ENCODE peak calls at places on chromosomes 16 and 17, in six cellular contexts. G, M, S, X, T and B are unnamed samples.

GRCh38 chr17:530851-531250 is 178.2 kb upstream of the RPH3AL start:
- DNase-seq in G (no peak), M (no peak), S (no peak), X (no peak), T (no peak), B (no peak)

GRCh38 chr17:16515933-16516332 is 23.9 kb upstream of the LRRC75A start:
- DNase-seq in G (peak; percentile 34), M (no peak), S (no peak), X (no peak), T (no peak), B (no peak)

GRCh38 chr17:8192070-8192815 is 2.3 kb upstream of the BORCS6 start:
- DNase-seq in G (peak; percentile 86), M (peak; percentile 92), S (peak; percentile 86), X (peak; percentile 70), T (peak; percentile 85), B (no peak)

GRCh38 chr16:28923652-28924398 is 1.2 kb downstream of the RABEP2 start:
- DNase-seq in G (peak; percentile 79), M (no peak), S (no peak), X (no peak), T (no peak), B (no peak)

GRCh38 chr16:12067714-12068401 is 91.3 kb downstream of the SNX29 start:
- DNase-seq in G (peak; percentile 63), M (peak; percentile 82), S (peak; percentile 65), X (no peak), T (peak; percentile 39), B (no peak)

GRCh38 chr17:61397086-61397842 is 2.4 kb upstream of the TBX2 start:
- DNase-seq in G (no peak), M (no peak), S (no peak), X (no peak), T (no peak), B (no peak)

GRCh38 chr17:7046127-7046724 is 2.3 kb upstream of the SLC16A11 start:
- DNase-seq in G (no peak), M (peak; percentile 61), S (peak; percentile 91), X (peak; percentile 88), T (peak; percentile 92), B (no peak)

GRCh38 chr17:81877569-81877968 is 6.4 kb upstream of the ARHGDIA start:
- DNase-seq in G (no peak), M (no peak), S (no peak), X (no peak), T (no peak), B (no peak)

GRCh38 chr16:79071424-79071823 is 529.1 kb downstream of the MAF start:
- DNase-seq in G (no peak), M (no peak), S (no peak), X (no peak), T (peak; percentile 76), B (no peak)

GRCh38 chr16:81647527-81647926 is 131.6 kb upstream of the PLCG2 start:
- DNase-seq in G (no peak), M (peak; percentile 52), S (no peak), X (no peak), T (no peak), B (no peak)

GRCh38 chr17:79019631-79020584 is 4.1 kb upstream of the C1QTNF1 start:
- DNase-seq in G (peak; percentile 67), M (peak; percentile 82), S (no peak), X (no peak), T (no peak), B (no peak)

GRCh38 chr16:53465606-53466290 is 31.5 kb downstream of the RBL2 start:
- DNase-seq in G (peak; percentile 10), M (peak; percentile 37), S (no peak), X (peak; percentile 42), T (no peak), B (no peak)

GRCh38 chr16:35452471-35452870 is 1993.1 kb downstream of the TP53TG3F start:
- DNase-seq in G (no peak), M (no peak), S (no peak), X (no peak), T (no peak), B (no peak)
- H3K9me3 ChIP-seq in G (no peaks in the 10 kb centered on the region), M (no peaks in the 10 kb centered on the region), S (peaks cover 34% of the 10 kb centered on the region), X (no peaks in the 10 kb centered on the region), T (peaks cover 3% of the 10 kb centered on the region), B (peaks cover under 1% of the 10 kb centered on the region)

GRCh38 chr16:524274-525011 is 3.1 kb upstream of the CAPN15 start:
- DNase-seq in G (no peak), M (no peak), S (no peak), X (peak; percentile 53), T (no peak), B (no peak)

GRCh38 chr16:527015-527903 is at the start of gene CAPN15:
- DNase-seq in G (peak; percentile 88), M (peak; percentile 90), S (peak; percentile 87), X (peak; percentile 95), T (peak; percentile 82), B (no peak)

GRCh38 chr16:525123-525519 is 2.4 kb upstream of the CAPN15 start:
- DNase-seq in G (no peak), M (no peak), S (no peak), X (peak; percentile 27), T (no peak), B (no peak)

GRCh38 chr16:525520-526180 is 1.9 kb upstream of the CAPN15 start:
- DNase-seq in G (no peak), M (no peak), S (no peak), X (peak; percentile 77), T (peak; percentile 35), B (no peak)

GRCh38 chr16:526181-527014 is 1.1 kb upstream of the CAPN15 start:
- DNase-seq in G (no peak), M (peak; percentile 73), S (peak; percentile 53), X (peak; percentile 77), T (peak; percentile 40), B (no peak)
- H3K4me1 ChIP-seq in G (peaks cover 5% of the 10 kb centered on the region), M (peaks cover 43% of the 10 kb centered on the region), S (peaks cover 30% of the 10 kb centered on the region), X (peaks cover 12% of the 10 kb centered on the region), T (no peaks in the 10 kb centered on the region), B (peaks cover 63% of the 10 kb centered on the region)

GRCh38 chr16:1944612-1945199 is 1.7 kb upstream of the MSRB1 start:
- DNase-seq in G (no peak), M (no peak), S (no peak), X (no peak), T (no peak), B (no peak)

GRCh38 chr16:1940273-1941161 is 2.5 kb downstream of the MSRB1 start:
- DNase-seq in G (no peak), M (no peak), S (no peak), X (peak; percentile 90), T (no peak), B (no peak)

GRCh38 chr16:1942810-1943726 is at the start of gene MSRB1:
- DNase-seq in G (peak; percentile 99), M (peak; percentile 100), S (peak; percentile 100), X (peak; percentile 100), T (peak; percentile 99), B (no peak)

GRCh38 chr16:1941162-1941923 is 1.7 kb downstream of the MSRB1 start:
- DNase-seq in G (no peak), M (no peak), S (no peak), X (peak; percentile 81), T (no peak), B (no peak)

DNA sequence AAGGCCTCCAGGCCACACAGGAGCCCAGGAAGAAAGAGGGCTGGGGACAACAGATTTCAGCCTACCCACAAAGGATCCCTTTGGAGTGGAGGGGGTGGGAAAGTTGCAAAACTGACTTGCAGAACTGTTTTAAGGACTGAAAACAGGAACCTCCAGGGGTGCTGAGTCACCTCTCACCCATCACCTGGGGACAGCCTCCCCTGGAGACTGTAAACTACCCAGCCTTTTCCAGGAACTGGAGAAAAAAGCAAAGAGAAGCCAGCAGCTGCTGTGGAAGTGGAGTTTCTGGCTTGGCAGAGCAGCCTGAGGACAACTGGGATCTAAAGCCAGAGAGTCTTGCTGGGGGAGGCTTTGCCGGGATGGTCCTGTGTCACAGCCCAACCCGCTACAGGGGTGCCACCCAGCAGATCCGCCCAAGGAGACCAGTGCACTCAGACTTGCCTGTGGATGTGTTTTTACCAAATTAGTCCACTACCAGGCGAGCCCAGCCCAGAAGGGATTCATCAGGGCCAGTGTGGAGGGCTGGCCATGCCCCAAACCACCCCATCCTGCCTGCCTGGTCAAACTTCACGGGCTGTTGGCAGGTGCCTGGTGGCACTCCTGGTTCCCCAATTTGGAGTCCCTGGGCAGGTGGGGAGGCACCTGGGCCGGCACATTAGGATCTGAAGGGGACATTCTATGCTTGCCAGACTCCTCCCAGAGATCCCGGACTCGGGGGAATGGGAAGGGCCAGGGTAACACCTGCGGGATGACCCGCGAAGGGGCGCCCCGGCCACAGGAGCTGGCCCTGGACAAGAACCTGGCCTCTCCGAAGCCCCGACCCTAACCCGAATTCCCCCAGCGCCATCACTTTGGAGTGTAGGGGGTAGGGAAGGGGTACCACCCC is 832 bp downstream of the MSRB1 start:
- DNase-seq in G (no peak), M (no peak), S (peak; percentile 61), X (peak; percentile 66), T (no peak), B (no peak)
- H3K27ac ChIP-seq in G (no peak overlapping the region), M (no peak overlapping the region), S (peak overlapping the region; percentile 90), X (peak overlapping the region; percentile 76), T (peak overlapping the region; percentile 77), B (peak overlapping the region; percentile 82)

DNA sequence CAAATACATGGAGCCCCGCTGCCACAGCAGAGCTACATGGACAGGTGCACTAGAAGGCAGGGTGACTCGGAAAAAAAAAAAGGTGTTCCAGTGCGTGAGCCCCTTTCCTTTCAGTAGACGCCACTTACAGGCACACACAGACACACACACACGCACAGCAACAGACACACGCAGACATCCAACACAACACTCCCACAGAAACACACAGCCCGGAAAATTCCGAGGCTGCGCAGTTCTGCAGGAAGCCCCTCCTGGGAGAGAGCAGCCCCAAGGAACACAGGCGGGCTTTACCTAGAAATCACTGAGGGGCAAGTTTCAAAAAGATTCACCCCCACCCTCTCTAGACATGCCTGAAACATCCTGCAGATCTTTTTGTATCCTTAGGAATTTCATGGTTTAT is 136.0 kb upstream of the WSB1 start:
- DNase-seq in G (no peak), M (no peak), S (no peak), X (no peak), T (no peak), B (no peak)
- H3K9me3 ChIP-seq in G (no peaks in the 10 kb centered on the region), M (no peaks in the 10 kb centered on the region), S (peaks cover 20% of the 10 kb centered on the region), X (no peaks in the 10 kb centered on the region), T (no peaks in the 10 kb centered on the region), B (no peaks in the 10 kb centered on the region)

DNA sequence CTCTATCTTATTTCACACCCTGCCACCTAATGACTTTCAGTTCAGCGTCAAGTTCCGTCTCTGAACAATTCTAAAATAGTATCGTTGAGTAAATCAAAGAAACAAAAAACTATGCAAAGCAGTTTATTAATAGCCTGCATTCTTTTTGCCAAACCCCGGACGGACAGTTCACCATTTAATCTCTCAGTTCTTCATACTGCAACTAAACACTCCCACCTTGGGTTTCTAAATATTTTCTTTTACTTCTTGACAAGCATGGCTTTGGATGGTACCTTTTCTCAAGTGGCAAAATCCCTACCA is 1.2 kb downstream of the MYH11 start:
- DNase-seq in G (peak; percentile 75), M (no peak), S (no peak), X (no peak), T (no peak), B (no peak)
- H3K4me1 ChIP-seq in G (peaks cover 24% of the 10 kb centered on the region), M (peaks cover 9% of the 10 kb centered on the region), S (peaks cover 3% of the 10 kb centered on the region), X (no peaks in the 10 kb centered on the region), T (peaks cover 5% of the 10 kb centered on the region), B (peaks cover 22% of the 10 kb centered on the region)